ENCODE peak calls at places on chromosomes 5 and 9, in four cellular contexts. Y, R, J and N are unnamed samples.

GRCh38 chr5:5385326-5385725 is 37.2 kb upstream of the ICE1 start:
- DNase-seq in Y (no peak), R (no peak), J (no peak), N (no peak)

GRCh38 chr5:75412111-75412990 is 75.3 kb downstream of the HMGCR start:
- DNase-seq in Y (no peak), R (no peak), J (no peak), N (no peak)

GRCh38 chr5:153187503-153187902 is 303.0 kb upstream of the GRIA1 start:
- DNase-seq in Y (no peak), R (no peak), J (no peak), N (no peak)

GRCh38 chr9:89929315-89929714 is 324.5 kb downstream of the GADD45G start:
- DNase-seq in Y (no peak), R (no peak), J (no peak), N (no peak)

GRCh38 chr9:31253800-31254762 is 1130.4 kb upstream of the ACO1 start:
- DNase-seq in Y (no peak), R (no peak), J (no peak), N (peak)

GRCh38 chr9:27572918-27573698 is at the start of gene C9orf72:
- DNase-seq in Y (peak), R (peak), J (peak), N (peak)

GRCh38 chr5:32110081-32110696 is 63.9 kb downstream of the GOLPH3 start:
- DNase-seq in Y (no peak), R (no peak), J (no peak), N (no peak)

GRCh38 chr9:16728128-16728505 is 142.4 kb downstream of the BNC2 start:
- DNase-seq in Y (no peak), R (no peak), J (no peak), N (no peak)

GRCh38 chr5:168708301-168708695 is 129.1 kb upstream of the PANK3 start:
- DNase-seq in Y (no peak), R (no peak), J (no peak), N (no peak)

GRCh38 chr5:168885324-168886120 is 306.4 kb upstream of the PANK3 start:
- DNase-seq in Y (no peak), R (no peak), J (peak), N (peak)

GRCh38 chr9:136936645-136937170 is 7.8 kb downstream of the FBXW5 start:
- DNase-seq in Y (no peak), R (no peak), J (no peak), N (no peak)

GRCh38 chr5:86570427-86571083 is 47.2 kb upstream of the COX7C start:
- DNase-seq in Y (no peak), R (no peak), J (no peak), N (no peak)

GRCh38 chr9:75170898-75171360 is 82.6 kb downstream of the OSTF1 start:
- DNase-seq in Y (no peak), R (no peak), J (no peak), N (no peak)

GRCh38 chr9:95857122-95857521 is 18.4 kb upstream of the ERCC6L2 start:
- DNase-seq in Y (no peak), R (no peak), J (no peak), N (no peak)

GRCh38 chr9:125261501-125262216 is at the start of gene GAPVD1:
- DNase-seq in Y (peak), R (peak), J (peak), N (peak)

GRCh38 chr9:93968451-93969327 is 13.5 kb upstream of the BARX1 start:
- DNase-seq in Y (no peak), R (no peak), J (no peak), N (no peak)

GRCh38 chr5:31218978-31219377 is 25.5 kb downstream of the CDH6 start:
- DNase-seq in Y (no peak), R (no peak), J (no peak), N (no peak)

GRCh38 chr9:18837402-18837801 is 195.6 kb downstream of the SAXO1 start:
- DNase-seq in Y (no peak), R (no peak), J (no peak), N (no peak)

GRCh38 chr5:161001604-161002003 is 149.6 kb upstream of the ATP10B start:
- DNase-seq in Y (no peak), R (no peak), J (no peak), N (no peak)

GRCh38 chr9:113599647-113600476 is 136.3 kb downstream of the RGS3 start:
- DNase-seq in Y (no peak), R (no peak), J (peak), N (peak)

GRCh38 chr5:68522863-68523262 is 307.3 kb downstream of the PIK3R1 start:
- DNase-seq in Y (no peak), R (no peak), J (no peak), N (no peak)

GRCh38 chr5:1755321-1755949 is 44.2 kb downstream of the MRPL36 start:
- DNase-seq in Y (peak), R (peak), J (no peak), N (no peak)

GRCh38 chr9:130243015-130243881 is 22.3 kb upstream of the HMCN2 start:
- DNase-seq in Y (peak), R (peak), J (peak), N (peak)

GRCh38 chr5:5564884-5565283 is 142.4 kb downstream of the ICE1 start:
- DNase-seq in Y (no peak), R (no peak), J (no peak), N (no peak)

GRCh38 chr5:167639213-167639612 is 652.2 kb upstream of the WWC1 start:
- DNase-seq in Y (no peak), R (no peak), J (no peak), N (no peak)
- H3K4me3 ChIP-seq in Y (no peak), R (no peak), J (no peak), N (no peak)

GRCh38 chr9:91395106-91395552 is 28.5 kb downstream of the NFIL3 start:
- DNase-seq in Y (no peak), R (no peak), J (no peak), N (no peak)
- H3K27ac ChIP-seq in Y (no peak), R (no peak), J (no peak), N (peak)

GRCh38 chr9:117046666-117047327 is 359.7 kb downstream of the TRIM32 start:
- DNase-seq in Y (no peak), R (no peak), J (no peak), N (no peak)

GRCh38 chr9:117044241-117044640 is 357.1 kb downstream of the TRIM32 start:
- DNase-seq in Y (no peak), R (no peak), J (no peak), N (no peak)

GRCh38 chr9:117043159-117043558 is 356.1 kb downstream of the TRIM32 start:
- DNase-seq in Y (no peak), R (no peak), J (no peak), N (no peak)
- H3K4me3 ChIP-seq in Y (no peak), R (no peak), J (no peak), N (no peak)

GRCh38 chr5:146967646-146968045 is 89.1 kb upstream of the PPP2R2B start:
- DNase-seq in Y (no peak), R (no peak), J (peak), N (no peak)
- H3K27ac ChIP-seq in Y (no peak), R (no peak), J (no peak), N (no peak)

DNA sequence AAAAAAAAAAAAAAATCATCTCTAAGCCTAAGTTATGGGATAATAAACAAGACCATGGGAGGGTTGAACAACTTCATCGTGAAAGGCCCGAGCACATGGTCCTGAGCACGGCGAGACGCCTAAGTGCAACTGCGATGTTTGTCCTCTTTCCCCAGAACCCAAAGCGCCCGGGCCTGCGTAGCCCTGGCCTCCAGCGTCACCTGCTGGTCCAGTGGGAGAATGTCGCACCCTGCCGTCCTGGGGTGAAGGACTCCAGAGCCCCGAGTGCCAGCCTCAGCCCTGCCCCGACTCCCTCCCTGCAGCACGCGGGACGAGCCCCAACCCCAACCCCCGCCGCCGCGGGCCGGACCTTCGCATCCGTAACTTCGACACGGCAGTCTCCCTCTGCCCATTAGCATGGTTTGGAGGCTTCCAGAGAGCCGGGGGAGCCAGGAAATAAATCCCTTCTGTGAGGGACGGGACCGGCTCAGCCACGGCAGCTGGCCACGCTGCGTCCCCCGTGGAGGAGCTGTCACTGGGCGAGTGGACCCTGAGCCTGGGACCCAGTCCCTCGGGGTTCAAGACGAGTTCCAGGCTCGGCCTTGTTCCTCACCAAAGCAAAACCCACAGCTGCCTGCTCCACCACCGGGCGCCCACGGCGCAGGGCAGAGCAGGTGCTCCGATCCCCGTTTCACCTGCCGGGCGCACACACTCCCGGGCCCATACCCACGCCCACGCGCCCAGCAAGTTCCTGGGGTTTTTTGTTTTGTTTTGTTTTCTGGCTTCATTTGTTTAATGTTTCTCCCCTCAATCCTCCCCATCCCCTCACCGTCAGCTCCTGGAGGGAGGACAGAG is 132.5 kb upstream of the HAND1 start:
- DNase-seq in Y (peak), R (peak), J (peak), N (peak)
- H3K4me3 ChIP-seq in Y (peak), R (no peak), J (peak), N (peak)

DNA sequence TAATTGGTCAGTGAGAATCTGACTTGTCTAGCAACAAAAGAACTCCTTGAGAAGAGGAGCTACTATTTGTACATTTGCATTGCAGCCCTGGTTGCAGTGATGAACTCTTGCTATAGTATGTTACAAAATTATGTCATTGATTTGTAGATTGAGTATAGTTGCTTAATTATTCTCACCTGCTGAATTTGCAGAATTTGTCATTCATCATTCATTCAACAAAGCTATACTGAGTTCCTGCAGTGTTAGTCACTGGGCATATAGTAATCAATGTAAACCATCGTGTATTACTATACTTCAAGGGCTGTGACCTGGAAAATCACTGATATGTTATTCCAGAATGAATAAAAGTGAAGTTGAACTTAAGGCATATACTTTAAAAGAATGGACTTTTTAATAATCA is 50.1 kb downstream of the SLC1A3 start:
- DNase-seq in Y (no peak), R (no peak), J (no peak), N (no peak)
- H3K27ac ChIP-seq in Y (no peak), R (no peak), J (no peak), N (no peak)